ENCODE peak calls at places on chromosomes 13 and 19, in nine cellular contexts. V, S, O, A, L, Z, J, C and U are unnamed samples.

GRCh38 chr19:13599681-13600080 is 93.4 kb upstream of the CACNA1A start:
- DNase-seq in V (no peak), S (no peak), O (no peak), A (no peak), L (no peak), Z (no peak), J (no peak), C (no peak), U (no peak)

GRCh38 chr19:378706-379105 is 30.2 kb downstream of the C2CD4C start:
- DNase-seq in V (no peak), S (no peak), O (no peak), A (peak; percentile 47), L (no peak), Z (no peak), J (no peak), C (no peak), U (no peak)

GRCh38 chr13:80340643-80341097 is 256 bp downstream of the SPRY2 start:
- DNase-seq in V (peak; percentile 44), S (no peak), O (no peak), A (peak; percentile 68), L (no peak), Z (no peak), J (no peak), C (peak; percentile 52), U (no peak)

GRCh38 chr19:7191946-7192691 is 102.1 kb downstream of the INSR start:
- DNase-seq in V (no peak), S (peak; percentile 66), O (no peak), A (no peak), L (no peak), Z (no peak), J (no peak), C (no peak), U (no peak)

GRCh38 chr19:13996928-13997636 is 9.0 kb downstream of the RFX1 start:
- DNase-seq in V (no peak), S (no peak), O (no peak), A (no peak), L (no peak), Z (no peak), J (no peak), C (no peak), U (no peak)

GRCh38 chr19:17757125-17757524 is 5.8 kb downstream of the FCHO1 start:
- DNase-seq in V (peak; percentile 82), S (no peak), O (peak; percentile 91), A (no peak), L (no peak), Z (no peak), J (no peak), C (no peak), U (no peak)

GRCh38 chr19:48540110-48540509 is 11.9 kb upstream of the SULT2B1 start:
- DNase-seq in V (peak; percentile 42), S (no peak), O (no peak), A (no peak), L (no peak), Z (no peak), J (no peak), C (no peak), U (no peak)

GRCh38 chr19:45187421-45188100 is 9.0 kb downstream of the BLOC1S3 start:
- DNase-seq in V (peak; percentile 53), S (no peak), O (no peak), A (no peak), L (no peak), Z (no peak), J (no peak), C (peak; percentile 35), U (no peak)

GRCh38 chr19:33370783-33371182 is 2.7 kb upstream of the CEBPG start:
- DNase-seq in V (no peak), S (no peak), O (no peak), A (no peak), L (no peak), Z (no peak), J (no peak), C (no peak), U (no peak)

GRCh38 chr19:7488736-7489353 is at the start of gene PEX11G:
- DNase-seq in V (peak; percentile 90), S (peak; percentile 97), O (peak; percentile 96), A (peak; percentile 96), L (peak; percentile 51), Z (no peak), J (peak; percentile 37), C (peak; percentile 74), U (peak; percentile 15)

GRCh38 chr19:13095934-13096890 is 6.4 kb downstream of the LYL1 start:
- DNase-seq in V (no peak), S (peak; percentile 68), O (no peak), A (no peak), L (no peak), Z (no peak), J (no peak), C (peak; percentile 68), U (no peak)

GRCh38 chr19:2355168-2356035 is 4.7 kb upstream of the TMPRSS9 start:
- DNase-seq in V (no peak), S (no peak), O (no peak), A (no peak), L (no peak), Z (no peak), J (no peak), C (no peak), U (no peak)

GRCh38 chr19:3365447-3366103 is 808 bp upstream of the NFIC start:
- DNase-seq in V (peak; percentile 56), S (no peak), O (peak; percentile 67), A (peak; percentile 85), L (no peak), Z (no peak), J (no peak), C (no peak), U (no peak)

GRCh38 chr13:36904219-36904618 is 15.8 kb downstream of the SMAD9 start:
- DNase-seq in V (peak; percentile 95), S (no peak), O (no peak), A (no peak), L (no peak), Z (no peak), J (no peak), C (no peak), U (no peak)

GRCh38 chr19:44076325-44076724 is 4.4 kb downstream of the ZNF284 start:
- DNase-seq in V (no peak), S (no peak), O (no peak), A (no peak), L (no peak), Z (no peak), J (no peak), C (no peak), U (no peak)

GRCh38 chr13:111929036-111929616 is 137.8 kb upstream of the SOX1 start:
- DNase-seq in V (no peak), S (peak; percentile 39), O (peak; percentile 18), A (peak; percentile 27), L (no peak), Z (no peak), J (no peak), C (no peak), U (no peak)

GRCh38 chr13:62360609-62361008 is 945.0 kb upstream of the PCDH20 start:
- DNase-seq in V (peak; percentile 95), S (no peak), O (no peak), A (no peak), L (no peak), Z (no peak), J (no peak), C (peak; percentile 70), U (no peak)

GRCh38 chr19:3609779-3610719 is 3.4 kb upstream of the TBXA2R start:
- DNase-seq in V (no peak), S (no peak), O (no peak), A (no peak), L (no peak), Z (no peak), J (no peak), C (no peak), U (no peak)

GRCh38 chr19:36379510-36379819 is 464 bp upstream of the ZFP14 start:
- DNase-seq in V (no peak), S (no peak), O (no peak), A (no peak), L (no peak), Z (no peak), J (no peak), C (no peak), U (no peak)

GRCh38 chr19:10364644-10365043 is 15.7 kb downstream of the TYK2 start:
- DNase-seq in V (no peak), S (no peak), O (no peak), A (no peak), L (no peak), Z (no peak), J (no peak), C (no peak), U (no peak)

GRCh38 chr13:99310382-99311031 is 3.3 kb upstream of the GPR183 start:
- DNase-seq in V (no peak), S (no peak), O (no peak), A (no peak), L (no peak), Z (peak; percentile 81), J (no peak), C (no peak), U (peak; percentile 85)

GRCh38 chr13:28754698-28755545 is 36.2 kb upstream of the SLC46A3 start:
- DNase-seq in V (no peak), S (no peak), O (no peak), A (no peak), L (no peak), Z (no peak), J (no peak), C (peak; percentile 17), U (no peak)

GRCh38 chr13:95734124-95734523 is 57.2 kb downstream of the DNAJC3 start:
- DNase-seq in V (no peak), S (no peak), O (no peak), A (no peak), L (no peak), Z (no peak), J (no peak), C (no peak), U (no peak)

GRCh38 chr19:9498183-9498902 is at the start of gene ZNF560:
- DNase-seq in V (no peak), S (no peak), O (no peak), A (no peak), L (no peak), Z (no peak), J (no peak), C (peak; percentile 83), U (no peak)

GRCh38 chr13:108195861-108196260 is 19.5 kb downstream of the LIG4 start:
- DNase-seq in V (no peak), S (no peak), O (no peak), A (no peak), L (no peak), Z (no peak), J (no peak), C (no peak), U (no peak)

GRCh38 chr19:44847144-44848035 is 1.3 kb downstream of the NECTIN2 start:
- DNase-seq in V (peak; percentile 38), S (no peak), O (peak; percentile 92), A (peak; percentile 88), L (no peak), Z (no peak), J (no peak), C (no peak), U (no peak)

GRCh38 chr19:10193666-10194499 is 870 bp downstream of the DNMT1 start:
- DNase-seq in V (peak; percentile 41), S (no peak), O (no peak), A (no peak), L (no peak), Z (no peak), J (no peak), C (peak; percentile 7), U (no peak)

GRCh38 chr19:13841339-13842293 is 35.3 kb upstream of the NANOS3 start:
- DNase-seq in V (no peak), S (peak; percentile 81), O (peak; percentile 78), A (peak; percentile 76), L (no peak), Z (no peak), J (no peak), C (no peak), U (no peak)

GRCh38 chr19:2345794-2346663 is 14.0 kb upstream of the TMPRSS9 start:
- DNase-seq in V (peak; percentile 83), S (no peak), O (peak; percentile 80), A (no peak), L (no peak), Z (no peak), J (no peak), C (no peak), U (no peak)

GRCh38 chr19:39557791-39558622 is 18.0 kb upstream of the EID2 start:
- DNase-seq in V (no peak), S (no peak), O (no peak), A (no peak), L (no peak), Z (no peak), J (no peak), C (no peak), U (no peak)

GRCh38 chr19:29188704-29189375 is 24.1 kb downstream of the UQCRFS1 start:
- DNase-seq in V (no peak), S (no peak), O (no peak), A (no peak), L (no peak), Z (no peak), J (no peak), C (no peak), U (no peak)